ENCODE peak calls at places on chromosomes 13 and 19, in seven cellular contexts. I, N, L, W, U, T and E are unnamed samples.
A peak's percentile ranks its signal among the peaks of the same experiment; 100 is the strongest.

GRCh38 chr19:5023128-5023571 is 54.2 kb downstream of the KDM4B start:
- DNase-seq in I (no peak), N (no peak), L (no peak), W (no peak), U (no peak), T (no peak), E (no peak)

GRCh38 chr13:97224544-97225324 is 2.6 kb downstream of the MBNL2 start:
- DNase-seq in I (peak; percentile 35), N (no peak), L (no peak), W (peak; percentile 66), U (peak; percentile 79), T (no peak), E (peak; percentile 70)

GRCh38 chr19:10142701-10143375 is 23.1 kb upstream of the EIF3G start:
- DNase-seq in I (peak; percentile 31), N (no peak), L (no peak), W (peak; percentile 50), U (no peak), T (no peak), E (no peak)

GRCh38 chr13:103960011-103960410 is 893.8 kb upstream of the SLC10A2 start:
- DNase-seq in I (no peak), N (no peak), L (no peak), W (no peak), U (no peak), T (no peak), E (no peak)

GRCh38 chr13:50951366-50951765 is 41.8 kb downstream of the RNASEH2B start:
- DNase-seq in I (no peak), N (no peak), L (no peak), W (no peak), U (no peak), T (no peak), E (no peak)

GRCh38 chr13:96229356-96229755 is 139.4 kb downstream of the HS6ST3 start:
- DNase-seq in I (no peak), N (no peak), L (no peak), W (peak; percentile 3), U (no peak), T (no peak), E (no peak)

GRCh38 chr13:46905249-46905648 is 8.4 kb upstream of the HTR2A start:
- DNase-seq in I (no peak), N (no peak), L (no peak), W (no peak), U (no peak), T (no peak), E (no peak)

GRCh38 chr19:39752390-39752789 is 14.6 kb upstream of the CLC start:
- DNase-seq in I (no peak), N (no peak), L (no peak), W (no peak), U (no peak), T (no peak), E (no peak)

GRCh38 chr19:38270587-38271167 is 6.3 kb downstream of the SPINT2 start:
- DNase-seq in I (no peak), N (no peak), L (no peak), W (peak; percentile 4), U (no peak), T (no peak), E (no peak)

GRCh38 chr13:109990296-109990695 is 203.9 kb upstream of the IRS2 start:
- DNase-seq in I (no peak), N (no peak), L (no peak), W (no peak), U (no peak), T (no peak), E (no peak)

GRCh38 chr19:2653717-2654584 is 48.5 kb downstream of the GNG7 start:
- DNase-seq in I (no peak), N (no peak), L (no peak), W (no peak), U (no peak), T (no peak), E (no peak)

GRCh38 chr13:80338781-80339577 is 1.9 kb downstream of the SPRY2 start:
- DNase-seq in I (no peak), N (peak; percentile 77), L (peak; percentile 75), W (peak; percentile 73), U (peak; percentile 37), T (peak; percentile 72), E (peak; percentile 61)

GRCh38 chr19:42529248-42529764 is 1.0 kb upstream of the CEACAM1 start:
- DNase-seq in I (peak; percentile 62), N (peak; percentile 59), L (peak; percentile 46), W (peak; percentile 81), U (no peak), T (peak; percentile 71), E (peak; percentile 81)

GRCh38 chr19:44176590-44176989 is 11.7 kb downstream of the ZNF226 start:
- DNase-seq in I (no peak), N (no peak), L (no peak), W (no peak), U (no peak), T (no peak), E (no peak)

GRCh38 chr19:13748169-13748884 is 16.0 kb upstream of the MRI1 start:
- DNase-seq in I (no peak), N (no peak), L (no peak), W (peak; percentile 34), U (no peak), T (peak; percentile 60), E (no peak)

GRCh38 chr13:110911880-110912279 is 3.0 kb downstream of the ANKRD10 start:
- DNase-seq in I (no peak), N (no peak), L (no peak), W (no peak), U (no peak), T (no peak), E (no peak)

GRCh38 chr13:37175996-37176395 is 70.5 kb upstream of the CSNK1A1L start:
- DNase-seq in I (no peak), N (no peak), L (no peak), W (no peak), U (no peak), T (no peak), E (no peak)

GRCh38 chr13:43782686-43783085 is 4.1 kb downstream of the ENOX1 start:
- DNase-seq in I (no peak), N (no peak), L (no peak), W (no peak), U (no peak), T (no peak), E (no peak)

GRCh38 chr13:51770160-51770559 is 33.8 kb downstream of the DHRS12 start:
- DNase-seq in I (no peak), N (no peak), L (no peak), W (no peak), U (no peak), T (no peak), E (no peak)

GRCh38 chr13:108266316-108266936 is 3.1 kb upstream of the TNFSF13B start:
- DNase-seq in I (no peak), N (no peak), L (no peak), W (no peak), U (no peak), T (no peak), E (no peak)

GRCh38 chr19:31908486-31909255 is 436.7 kb upstream of the ZNF507 start:
- DNase-seq in I (no peak), N (no peak), L (no peak), W (no peak), U (no peak), T (no peak), E (no peak)

GRCh38 chr19:21482863-21483276 is 22.5 kb upstream of the ZNF429 start:
- DNase-seq in I (peak; percentile 63), N (peak; percentile 21), L (peak; percentile 68), W (peak; percentile 21), U (no peak), T (peak; percentile 32), E (peak; percentile 63)

GRCh38 chr19:6501740-6502648 is at the start of gene TUBB4A:
- DNase-seq in I (no peak), N (peak; percentile 83), L (peak; percentile 55), W (no peak), U (no peak), T (no peak), E (no peak)

GRCh38 chr19:29084266-29084665 is 128.7 kb downstream of the UQCRFS1 start:
- DNase-seq in I (no peak), N (no peak), L (no peak), W (no peak), U (no peak), T (peak; percentile 58), E (no peak)

GRCh38 chr19:13163609-13164364 is 13.6 kb downstream of the IER2 start:
- DNase-seq in I (peak; percentile 9), N (no peak), L (peak; percentile 70), W (peak; percentile 79), U (no peak), T (peak; percentile 85), E (peak; percentile 76)